ENCODE peak calls at places on chromosome 1, in five cellular contexts. T, J, U, R and S are unnamed samples.

GRCh38 chr1:198763298-198763714 is 124.5 kb downstream of the PTPRC start:
- DNase-seq in T (no peak), J (no peak), U (no peak), R (no peak), S (no peak)

GRCh38 chr1:40783001-40783905 is at the start of gene KCNQ4:
- DNase-seq in R (peak; percentile 72), J (peak; percentile 90), T (peak; percentile 62), U (peak; percentile 91), S (peak; percentile 73)

GRCh38 chr1:18110968-18111367 is 3.4 kb downstream of the IGSF21 start:
- DNase-seq in U (peak; percentile 71), R (no peak), J (peak; percentile 65), T (no peak), S (no peak)

GRCh38 chr1:176545034-176545639 is 82.2 kb downstream of the PAPPA2 start:
- DNase-seq in T (no peak), R (no peak), U (no peak), J (no peak), S (no peak)

GRCh38 chr1:163115887-163116286 is 46.7 kb downstream of the RGS4 start:
- DNase-seq in U (no peak), R (no peak), T (no peak), J (no peak), S (no peak)

GRCh38 chr1:151841141-151841540 is 1.5 kb upstream of the C2CD4D start:
- DNase-seq in R (no peak), U (no peak), J (no peak), T (no peak), S (no peak)

GRCh38 chr1:226135709-226136108 is 50.8 kb downstream of the ACBD3 start:
- DNase-seq in J (no peak), U (peak; percentile 36), R (no peak), T (no peak), S (no peak)

GRCh38 chr1:209689484-209689883 is 14.3 kb downstream of the G0S2 start:
- DNase-seq in R (no peak), U (no peak), T (no peak), J (no peak), S (no peak)

GRCh38 chr1:204979306-204979705 is 63.7 kb upstream of the CNTN2 start:
- DNase-seq in U (no peak), J (no peak), T (no peak), R (no peak), S (no peak)

GRCh38 chr1:180981596-180982387 is 40.9 kb downstream of the STX6 start:
- DNase-seq in R (no peak), U (peak; percentile 48), J (no peak), T (no peak), S (no peak)

GRCh38 chr1:59020151-59020997 is 236.5 kb upstream of the JUN start:
- DNase-seq in U (no peak), R (peak; percentile 62), T (no peak), J (peak; percentile 80), S (peak; percentile 70)

GRCh38 chr1:219699870-219700269 is 87.0 kb upstream of the ZC3H11B start:
- DNase-seq in T (no peak), R (no peak), U (no peak), J (no peak), S (no peak)

GRCh38 chr1:28594661-28595411 is 2.8 kb downstream of the RAB42 start:
- DNase-seq in R (no peak), J (no peak), U (no peak), T (no peak), S (peak; percentile 45)

GRCh38 chr1:56409112-56409691 is 170.2 kb downstream of the PLPP3 start:
- DNase-seq in J (no peak), R (no peak), T (no peak), U (no peak), S (peak; percentile 13)

GRCh38 chr1:166975361-166976129 is at the start of gene ILDR2:
- DNase-seq in T (no peak), R (peak; percentile 58), U (peak; percentile 82), J (peak; percentile 81), S (peak; percentile 66)

GRCh38 chr1:201636581-201636980 is 97.7 kb downstream of the NAV1 start:
- DNase-seq in U (no peak), J (peak; percentile 1), R (no peak), T (no peak), S (no peak)

GRCh38 chr1:229022595-229023350 is 248.1 kb upstream of the RAB4A start:
- DNase-seq in U (no peak), R (no peak), J (no peak), T (no peak), S (no peak)

GRCh38 chr1:216917039-216917438 is 193.8 kb upstream of the ESRRG start:
- DNase-seq in U (no peak), R (no peak), J (no peak), T (no peak), S (no peak)

GRCh38 chr1:67850151-67850551 is 16.9 kb upstream of the GNG12 start:
- DNase-seq in J (no peak), T (no peak), R (no peak), U (peak; percentile 26), S (no peak)

GRCh38 chr1:38114231-38114630 is 67.6 kb upstream of the POU3F1 start:
- DNase-seq in R (no peak), T (no peak), U (no peak), J (no peak), S (peak; percentile 70)

GRCh38 chr1:70382682-70383081 is 28.2 kb upstream of the ANKRD13C start:
- DNase-seq in R (no peak), T (no peak), U (no peak), J (no peak), S (no peak)

GRCh38 chr1:87109012-87109411 is 194.6 kb downstream of the HS2ST1 start:
- DNase-seq in J (no peak), T (no peak), R (no peak), U (no peak), S (no peak)

GRCh38 chr1:55034476-55035133 is 4.7 kb upstream of the PCSK9 start:
- DNase-seq in T (no peak), J (no peak), U (no peak), R (no peak), S (no peak)

GRCh38 chr1:38817958-38818705 is 41.4 kb downstream of the RRAGC start:
- DNase-seq in R (no peak), J (no peak), U (peak; percentile 91), T (no peak), S (peak; percentile 36)

GRCh38 chr1:4046836-4047461 is 146.9 kb upstream of the C1orf174 start:
- DNase-seq in T (no peak), J (no peak), U (no peak), R (no peak), S (no peak)

GRCh38 chr1:156502749-156503671 is 2.4 kb upstream of the MEF2D start:
- DNase-seq in U (no peak), J (peak; percentile 87), R (peak; percentile 94), T (no peak), S (peak; percentile 78)

GRCh38 chr1:76635784-76636183 is 231.5 kb upstream of the ST6GALNAC5 start:
- DNase-seq in J (no peak), R (no peak), U (no peak), T (no peak), S (no peak)

DNA sequence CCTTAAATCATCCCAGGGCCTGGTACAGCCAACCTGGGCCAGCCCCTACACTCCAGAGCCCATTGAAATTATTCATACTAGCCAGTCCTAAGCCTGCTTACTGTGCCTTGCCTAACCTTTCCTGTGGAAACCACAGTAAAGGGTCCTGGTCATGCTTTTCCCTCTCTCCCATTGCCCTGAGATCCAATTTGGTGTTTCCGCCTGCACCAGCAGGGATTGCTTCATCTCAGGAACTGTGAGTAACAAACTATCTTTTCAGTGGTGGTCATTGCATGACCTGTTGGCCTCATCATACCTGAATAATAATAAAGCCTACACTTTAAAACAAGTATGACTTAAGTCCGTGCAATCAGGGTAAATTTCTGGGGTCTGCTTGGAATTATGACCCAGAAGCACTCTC is 18.7 kb upstream of the GALNT2 start:
- DNase-seq in R (no peak), J (no peak), U (no peak), T (no peak), S (no peak)
- TF ChIP-seq CTCF in R (no peak), J (no peak), U (no peak), T (no peak), S (no peak)

GRCh38 chr1:247056071-247056470 is 22.5 kb downstream of the ZNF670 start:
- DNase-seq in T (no peak), U (no peak), R (no peak), J (no peak), S (no peak)

GRCh38 chr1:247060771-247061170 is 17.8 kb downstream of the ZNF670 start:
- DNase-seq in U (no peak), T (no peak), J (no peak), R (no peak), S (no peak)

GRCh38 chr1:247054992-247055415 is 23.6 kb downstream of the ZNF670 start:
- DNase-seq in R (peak; percentile 40), J (no peak), U (no peak), T (no peak), S (no peak)
- H3K9me3 ChIP-seq in R (peaks cover 13% of the 10 kb centered on the region), J (peaks cover 10% of the 10 kb centered on the region), U (peaks cover 59% of the 10 kb centered on the region), T (peaks cover 33% of the 10 kb centered on the region), S (peaks cover 33% of the 10 kb centered on the region)

GRCh38 chr1:207078578-207079132 is 10.0 kb upstream of the C4BPB start:
- DNase-seq in R (no peak), U (no peak), T (no peak), J (no peak), S (no peak)
- H3K4me1 ChIP-seq in R (peaks cover 30% of the 10 kb centered on the region), U (no peaks in the 10 kb centered on the region), T (no peaks in the 10 kb centered on the region), J (no peaks in the 10 kb centered on the region), S (peaks cover 4% of the 10 kb centered on the region)

DNA sequence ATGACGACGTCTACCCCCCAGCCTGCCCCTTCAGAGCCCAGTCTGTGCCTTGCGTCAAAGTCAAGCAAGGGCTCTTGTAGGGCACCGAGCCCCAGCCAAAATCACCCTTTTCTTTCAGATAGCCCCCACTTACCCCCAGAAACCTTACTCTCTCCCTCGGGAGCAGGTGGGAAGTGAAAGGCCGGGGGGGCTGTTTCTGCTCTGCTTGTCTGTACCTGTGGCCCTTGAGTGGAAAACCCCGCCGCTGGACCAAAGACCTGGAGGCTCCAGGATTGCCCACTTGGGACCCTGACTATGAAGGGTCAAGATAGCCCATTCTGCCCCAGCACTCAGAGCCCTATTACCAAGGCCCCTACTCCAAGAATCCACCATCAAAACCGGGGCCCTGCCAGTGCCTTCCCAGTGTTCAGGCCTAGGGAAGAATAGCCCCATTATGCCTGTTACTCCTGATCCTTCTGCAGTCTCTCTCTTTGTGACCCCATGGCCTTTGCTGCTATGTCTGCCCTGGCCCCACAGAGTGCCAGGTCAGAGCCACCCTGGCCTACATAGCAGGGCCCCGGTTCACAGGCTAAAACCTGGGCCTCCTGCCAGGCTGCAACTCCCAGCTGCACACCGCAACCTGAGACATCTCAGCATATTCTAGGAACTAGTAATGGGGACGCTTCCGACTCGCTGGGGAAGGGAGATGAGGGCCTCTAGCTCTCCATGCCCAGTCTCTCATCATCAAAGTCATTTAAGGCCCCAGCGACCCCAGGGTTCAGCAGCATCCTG is 22.2 kb upstream of the HPDL start:
- DNase-seq in T (no peak), J (peak; percentile 77), R (peak; percentile 36), U (peak; percentile 38), S (peak; percentile 59)
- TF ChIP-seq CTCF in T (no peak), J (no peak), R (no peak), U (no peak), S (no peak)